ENCODE peak calls at places on chromosomes 16 and 17, in nine cellular contexts. One of them, this sample, is unnamed. For H3K4me1, the result is how much of the 10 kb centered on the place peaks cover.

GRCh38 chr17:75239778-75240393 is 21.5 kb downstream of the GGA3 start:
- DNase-seq in uterus: no peak
- DNase-seq in A549: no peak
- DNase-seq in fibroblast of lung: no peak
- DNase-seq in PC-3: no peak
- DNase-seq in HCT116: no peak
- DNase-seq in tibial artery: no peak
- DNase-seq in H9: no peak
- DNase-seq in body of pancreas: no peak
- DNase-seq in this sample: no peak

GRCh38 chr17:76781056-76781982 is 43.4 kb downstream of the MFSD11 start:
- DNase-seq in uterus: no peak
- DNase-seq in A549: no peak
- DNase-seq in fibroblast of lung: no peak
- DNase-seq in PC-3: no peak
- DNase-seq in HCT116: no peak
- DNase-seq in tibial artery: no peak
- DNase-seq in H9: peak
- DNase-seq in body of pancreas: no peak
- DNase-seq in this sample: no peak

GRCh38 chr17:45578516-45579455 is 88.3 kb upstream of the PLEKHM1 start:
- DNase-seq in uterus: no peak
- DNase-seq in A549: peak
- DNase-seq in fibroblast of lung: no peak
- DNase-seq in PC-3: no peak
- DNase-seq in HCT116: no peak
- DNase-seq in tibial artery: no peak
- DNase-seq in H9: peak
- DNase-seq in body of pancreas: no peak
- DNase-seq in this sample: no peak

GRCh38 chr17:21176996-21177395 is 37.0 kb downstream of the TMEM11 start:
- DNase-seq in uterus: peak
- DNase-seq in A549: no peak
- DNase-seq in fibroblast of lung: no peak
- DNase-seq in PC-3: no peak
- DNase-seq in HCT116: no peak
- DNase-seq in tibial artery: no peak
- DNase-seq in H9: peak
- DNase-seq in body of pancreas: no peak
- DNase-seq in this sample: no peak

GRCh38 chr17:68906638-68907037 is 48.6 kb downstream of the ABCA8 start:
- DNase-seq in uterus: no peak
- DNase-seq in A549: peak
- DNase-seq in fibroblast of lung: peak
- DNase-seq in PC-3: peak
- DNase-seq in HCT116: peak
- DNase-seq in tibial artery: no peak
- DNase-seq in H9: no peak
- DNase-seq in body of pancreas: no peak
- DNase-seq in this sample: no peak

GRCh38 chr17:14119546-14119945 is 50.2 kb downstream of the COX10 start:
- DNase-seq in uterus: no peak
- DNase-seq in A549: no peak
- DNase-seq in fibroblast of lung: no peak
- DNase-seq in PC-3: no peak
- DNase-seq in HCT116: no peak
- DNase-seq in tibial artery: no peak
- DNase-seq in H9: no peak
- DNase-seq in body of pancreas: no peak
- DNase-seq in this sample: no peak

GRCh38 chr16:821751-822150 is 21.2 kb upstream of the GNG13 start:
- DNase-seq in uterus: no peak
- DNase-seq in A549: no peak
- DNase-seq in fibroblast of lung: no peak
- DNase-seq in PC-3: no peak
- DNase-seq in HCT116: no peak
- DNase-seq in tibial artery: no peak
- DNase-seq in H9: no peak
- DNase-seq in body of pancreas: no peak
- DNase-seq in this sample: no peak

GRCh38 chr17:65334391-65334790 is 197.2 kb downstream of the RGS9 start:
- DNase-seq in uterus: no peak
- DNase-seq in A549: no peak
- DNase-seq in fibroblast of lung: peak
- DNase-seq in PC-3: peak
- DNase-seq in HCT116: no peak
- DNase-seq in tibial artery: no peak
- DNase-seq in H9: no peak
- DNase-seq in body of pancreas: no peak
- DNase-seq in this sample: no peak

GRCh38 chr17:47315451-47316266 is 8.1 kb upstream of the EFCAB13 start:
- DNase-seq in uterus: peak
- DNase-seq in A549: peak
- DNase-seq in fibroblast of lung: peak
- DNase-seq in PC-3: peak
- DNase-seq in HCT116: peak
- DNase-seq in tibial artery: no peak
- DNase-seq in H9: no peak
- DNase-seq in body of pancreas: no peak
- DNase-seq in this sample: no peak

GRCh38 chr16:86567701-86568571 is 1.3 kb downstream of the FOXC2 start:
- DNase-seq in uterus: no peak
- DNase-seq in A549: no peak
- DNase-seq in fibroblast of lung: peak
- DNase-seq in PC-3: no peak
- DNase-seq in HCT116: no peak
- DNase-seq in tibial artery: no peak
- DNase-seq in H9: peak
- DNase-seq in body of pancreas: no peak
- DNase-seq in this sample: peak

GRCh38 chr16:62225675-62226074 is 189.4 kb upstream of the CDH8 start:
- DNase-seq in uterus: no peak
- DNase-seq in A549: peak
- DNase-seq in fibroblast of lung: peak
- DNase-seq in PC-3: peak
- DNase-seq in HCT116: no peak
- DNase-seq in tibial artery: peak
- DNase-seq in H9: peak
- DNase-seq in body of pancreas: peak
- DNase-seq in this sample: peak

DNA sequence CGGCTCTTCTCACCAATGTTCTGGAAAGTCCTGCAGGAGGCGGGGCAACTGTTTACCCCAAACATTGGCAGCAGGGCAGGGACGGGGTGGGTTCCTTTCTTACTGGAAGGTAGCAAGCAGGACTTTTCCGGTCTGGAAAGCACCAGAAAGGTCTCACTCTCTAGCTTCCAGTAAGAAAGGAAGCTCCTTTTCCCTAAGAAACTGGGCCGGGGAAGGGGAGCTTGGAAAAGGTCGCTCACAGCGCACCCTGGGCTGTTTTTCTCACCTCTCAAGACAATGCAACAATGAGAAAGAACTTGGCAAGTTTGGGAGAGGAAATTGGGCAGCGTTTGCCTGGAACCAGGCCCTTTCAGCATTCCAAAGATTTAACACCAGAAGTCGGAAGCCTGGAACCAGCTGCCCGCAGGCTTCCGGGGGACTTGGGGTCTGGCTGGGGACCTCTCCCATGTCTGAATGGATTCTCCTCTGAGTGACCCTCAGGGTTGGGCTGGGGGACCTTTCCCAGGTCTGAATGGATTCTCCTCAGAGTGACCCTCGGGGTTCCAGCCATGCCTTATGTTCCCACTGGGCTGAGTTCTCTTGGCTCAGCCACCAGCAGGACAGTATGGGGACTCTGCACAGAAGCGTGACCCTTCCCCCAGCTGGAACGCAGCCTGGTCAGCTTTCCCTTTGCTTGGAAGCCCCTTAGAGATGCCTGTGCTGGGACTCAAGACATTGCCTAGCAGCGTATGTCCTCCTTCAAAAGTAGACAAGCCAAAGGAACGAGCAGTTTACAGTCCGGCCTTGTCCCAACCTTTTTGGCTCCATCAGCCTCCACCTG is 166.5 kb upstream of the PLCG2 start:
- DNase-seq in uterus: peak
- DNase-seq in A549: no peak
- DNase-seq in fibroblast of lung: peak
- DNase-seq in PC-3: no peak
- DNase-seq in HCT116: no peak
- DNase-seq in tibial artery: peak
- DNase-seq in H9: no peak
- DNase-seq in body of pancreas: no peak
- DNase-seq in this sample: no peak
- H3K27ac ChIP-seq in uterus: peak
- H3K27ac ChIP-seq in A549: peak
- H3K27ac ChIP-seq in fibroblast of lung: no peak
- H3K27ac ChIP-seq in PC-3: no peak
- H3K27ac ChIP-seq in HCT116: no peak
- H3K27ac ChIP-seq in tibial artery: no peak
- H3K27ac ChIP-seq in H9: no peak
- H3K27ac ChIP-seq in body of pancreas: no peak
- H3K27ac ChIP-seq in this sample: no peak

GRCh38 chr17:4049546-4049945 is 85.3 kb upstream of the ATP2A3 start:
- DNase-seq in uterus: no peak
- DNase-seq in A549: no peak
- DNase-seq in fibroblast of lung: no peak
- DNase-seq in PC-3: no peak
- DNase-seq in HCT116: no peak
- DNase-seq in tibial artery: no peak
- DNase-seq in H9: no peak
- DNase-seq in body of pancreas: no peak
- DNase-seq in this sample: no peak
- H3K4me1 ChIP-seq in uterus: under half
- H3K4me1 ChIP-seq in A549: under half
- H3K4me1 ChIP-seq in fibroblast of lung: under half
- H3K4me1 ChIP-seq in PC-3: under half
- H3K4me1 ChIP-seq in HCT116: under half
- H3K4me1 ChIP-seq in tibial artery: under half
- H3K4me1 ChIP-seq in H9: under half
- H3K4me1 ChIP-seq in body of pancreas: under half
- H3K4me1 ChIP-seq in this sample: under half

GRCh38 chr16:27972500-27972899 is 91.0 kb downstream of the GSG1L start:
- DNase-seq in uterus: no peak
- DNase-seq in A549: peak
- DNase-seq in fibroblast of lung: peak
- DNase-seq in PC-3: peak
- DNase-seq in HCT116: peak
- DNase-seq in tibial artery: no peak
- DNase-seq in H9: peak
- DNase-seq in body of pancreas: no peak
- DNase-seq in this sample: no peak

GRCh38 chr16:27976990-27977389 is 86.5 kb downstream of the GSG1L start:
- DNase-seq in uterus: no peak
- DNase-seq in A549: no peak
- DNase-seq in fibroblast of lung: no peak
- DNase-seq in PC-3: no peak
- DNase-seq in HCT116: no peak
- DNase-seq in tibial artery: no peak
- DNase-seq in H9: no peak
- DNase-seq in body of pancreas: no peak
- DNase-seq in this sample: no peak

GRCh38 chr16:27973678-27974077 is 89.8 kb downstream of the GSG1L start:
- DNase-seq in uterus: no peak
- DNase-seq in A549: no peak
- DNase-seq in fibroblast of lung: no peak
- DNase-seq in PC-3: no peak
- DNase-seq in HCT116: no peak
- DNase-seq in tibial artery: no peak
- DNase-seq in H9: no peak
- DNase-seq in body of pancreas: no peak
- DNase-seq in this sample: no peak

GRCh38 chr16:27977966-27978365 is 85.5 kb downstream of the GSG1L start:
- DNase-seq in uterus: no peak
- DNase-seq in A549: no peak
- DNase-seq in fibroblast of lung: peak
- DNase-seq in PC-3: no peak
- DNase-seq in HCT116: no peak
- DNase-seq in tibial artery: no peak
- DNase-seq in H9: no peak
- DNase-seq in body of pancreas: no peak
- DNase-seq in this sample: no peak

DNA sequence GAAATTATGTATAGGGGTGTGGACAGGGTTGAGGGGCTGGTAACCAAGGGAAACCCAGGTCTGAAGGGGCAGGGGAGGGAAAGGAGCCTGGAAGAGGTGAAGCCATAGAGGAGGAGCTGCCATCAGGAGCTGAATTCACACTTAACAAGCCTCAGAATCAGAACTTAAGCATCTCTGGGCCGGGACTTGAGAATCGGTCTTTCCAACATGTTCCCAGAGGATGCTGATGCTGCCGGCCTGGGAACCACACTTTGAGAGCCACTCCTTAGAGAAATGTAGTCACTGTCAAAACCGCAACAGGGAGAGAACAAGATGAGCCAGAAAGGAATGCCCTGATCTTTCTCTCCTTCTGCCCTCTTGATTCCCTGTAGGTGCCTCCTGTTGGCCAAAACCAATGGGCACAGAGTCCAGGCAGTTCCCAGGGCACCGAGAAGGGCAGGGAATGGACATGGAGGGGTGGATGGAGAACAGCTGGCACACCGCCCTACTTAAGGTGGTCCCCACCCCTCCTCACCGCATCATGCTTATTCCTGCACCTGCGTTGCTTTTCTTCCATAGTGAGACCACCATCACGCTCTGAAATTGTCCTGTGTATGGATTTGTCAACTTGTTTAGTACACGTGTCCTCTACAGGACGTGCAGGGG is 88.5 kb downstream of the GSG1L start:
- DNase-seq in uterus: no peak
- DNase-seq in A549: no peak
- DNase-seq in fibroblast of lung: no peak
- DNase-seq in PC-3: no peak
- DNase-seq in HCT116: no peak
- DNase-seq in tibial artery: no peak
- DNase-seq in H9: no peak
- DNase-seq in body of pancreas: no peak
- DNase-seq in this sample: no peak
- H3K27ac ChIP-seq in uterus: no peak
- H3K27ac ChIP-seq in A549: no peak
- H3K27ac ChIP-seq in fibroblast of lung: no peak
- H3K27ac ChIP-seq in PC-3: no peak
- H3K27ac ChIP-seq in HCT116: no peak
- H3K27ac ChIP-seq in tibial artery: no peak
- H3K27ac ChIP-seq in H9: no peak
- H3K27ac ChIP-seq in body of pancreas: no peak
- H3K27ac ChIP-seq in this sample: no peak

GRCh38 chr17:19270347-19270950 is 33.3 kb downstream of the EPN2 start:
- DNase-seq in uterus: no peak
- DNase-seq in A549: no peak
- DNase-seq in fibroblast of lung: no peak
- DNase-seq in PC-3: no peak
- DNase-seq in HCT116: no peak
- DNase-seq in tibial artery: no peak
- DNase-seq in H9: no peak
- DNase-seq in body of pancreas: no peak
- DNase-seq in this sample: no peak
- H3K4me1 ChIP-seq in uterus: under half
- H3K4me1 ChIP-seq in A549: under half
- H3K4me1 ChIP-seq in fibroblast of lung: under half
- H3K4me1 ChIP-seq in PC-3: under half
- H3K4me1 ChIP-seq in HCT116: under half
- H3K4me1 ChIP-seq in tibial artery: under half
- H3K4me1 ChIP-seq in H9: under half
- H3K4me1 ChIP-seq in body of pancreas: under half
- H3K4me1 ChIP-seq in this sample: under half

GRCh38 chr16:79747688-79748087 is 147.2 kb upstream of the MAF start:
- DNase-seq in uterus: no peak
- DNase-seq in A549: no peak
- DNase-seq in fibroblast of lung: no peak
- DNase-seq in PC-3: no peak
- DNase-seq in HCT116: no peak
- DNase-seq in tibial artery: no peak
- DNase-seq in H9: no peak
- DNase-seq in body of pancreas: no peak
- DNase-seq in this sample: no peak
- H3K27ac ChIP-seq in uterus: no peak
- H3K27ac ChIP-seq in A549: no peak
- H3K27ac ChIP-seq in fibroblast of lung: no peak
- H3K27ac ChIP-seq in PC-3: no peak
- H3K27ac ChIP-seq in HCT116: no peak
- H3K27ac ChIP-seq in tibial artery: no peak
- H3K27ac ChIP-seq in H9: no peak
- H3K27ac ChIP-seq in body of pancreas: no peak
- H3K27ac ChIP-seq in this sample: no peak